ENCODE peak calls at places on chromosomes 13 and 19, in nine cellular contexts. T is DMS153, F is neural crest cell, X is bronchial epithelial cell, Y is NCI-H1048, S is thoracic aorta, W is KBM-7, D is hepatocyte, J is AG09319. M is an unnamed sample.

GRCh38 chr13:95188128-95188527 is 113.1 kb downstream of the ABCC4 start:
- DNase-seq in Y (no peak), F (no peak), J (no peak), S (no peak), X (no peak), W (no peak), D (no peak), T (no peak), M (no peak)

GRCh38 chr19:40216777-40217026 is 1.5 kb downstream of the TTC9B start:
- DNase-seq in S (no peak), D (no peak), Y (no peak), J (no peak), W (no peak), F (no peak), T (no peak), X (peak), M (no peak)

GRCh38 chr19:1098177-1099051 is 3.2 kb upstream of the POLR2E start:
- DNase-seq in Y (no peak), J (no peak), D (peak), T (peak), X (peak), W (no peak), S (no peak), F (no peak), M (no peak)

GRCh38 chr13:23748591-23748990 is 140.6 kb downstream of the MIPEP start:
- DNase-seq in T (no peak), S (no peak), D (no peak), F (no peak), Y (no peak), J (no peak), W (no peak), X (no peak), M (no peak)

GRCh38 chr13:106104281-106104901 is 431.1 kb downstream of the EFNB2 start:
- DNase-seq in S (no peak), X (peak), F (no peak), W (no peak), D (peak), J (peak), Y (no peak), T (no peak), M (no peak)

GRCh38 chr13:113407531-113408393 is 43.8 kb upstream of the GRTP1 start:
- DNase-seq in T (no peak), J (no peak), S (no peak), W (no peak), F (no peak), D (no peak), X (no peak), Y (no peak), M (no peak)

GRCh38 chr19:18014197-18014596 is 6.2 kb downstream of the ARRDC2 start:
- DNase-seq in W (no peak), D (no peak), X (no peak), T (no peak), F (no peak), S (no peak), Y (no peak), J (no peak), M (no peak)

GRCh38 chr13:40597735-40598365 is 68.6 kb downstream of the FOXO1 start:
- DNase-seq in X (peak), W (no peak), T (no peak), S (no peak), F (no peak), D (no peak), Y (no peak), J (no peak), M (no peak)

GRCh38 chr13:25802579-25802978 is 249.2 kb downstream of the SHISA2 start:
- DNase-seq in J (no peak), F (no peak), T (no peak), S (no peak), D (no peak), Y (no peak), W (no peak), X (no peak), M (no peak)

GRCh38 chr19:46068345-46069258 is 27.8 kb upstream of the IGFL4 start:
- DNase-seq in T (no peak), X (peak), J (peak), Y (no peak), F (no peak), W (peak), D (peak), S (no peak), M (no peak)

GRCh38 chr13:25177636-25178035 is 5.5 kb upstream of the AMER2 start:
- DNase-seq in Y (no peak), X (no peak), J (no peak), F (no peak), T (no peak), S (no peak), W (no peak), D (no peak), M (no peak)

GRCh38 chr19:8815780-8816179 is 16.3 kb downstream of the ZNF558 start:
- DNase-seq in J (no peak), Y (no peak), W (no peak), F (no peak), T (no peak), S (no peak), D (no peak), X (no peak), M (no peak)

GRCh38 chr19:48397636-48398328 is 4.3 kb downstream of the GRIN2D start:
- DNase-seq in Y (no peak), W (peak), X (no peak), S (no peak), D (no peak), T (no peak), F (no peak), J (no peak), M (no peak)

M was measured in NCI-H510A.